ENCODE peak calls at places on chromosomes 4 and X, in six cellular contexts. K is upper lobe of left lung, Q is GM12878, G is A549, I is K562, J is HepG2. D is an unnamed sample.
A peak's percentile ranks its signal among the peaks of the same experiment; 100 is the strongest.

GRCh38 chr4:763922-764321 is 58.3 kb downstream of the PCGF3 start:
- ATAC-seq in K (peak; percentile 39), Q (no peak), G (peak; percentile 8), I (no peak), J (peak; percentile 6), D (no peak)

GRCh38 chr4:90120037-90120436 is 7.2 kb upstream of the CCSER1 start:
- ATAC-seq in K (no peak), Q (no peak), G (no peak), I (no peak), J (no peak), D (no peak)

GRCh38 chrX:36909584-36909983 is 98.6 kb upstream of the FAM47C start:
- ATAC-seq in K (no peak), Q (no peak), G (no peak), I (no peak), J (peak; percentile 74), D (no peak)

GRCh38 chr4:153084939-153085630 is 119.2 kb upstream of the TRIM2 start:
- ATAC-seq in K (peak; percentile 84), Q (peak; percentile 82), G (peak; percentile 86), I (peak; percentile 88), J (peak; percentile 79), D (peak; percentile 65)

GRCh38 chr4:60812811-60813210 is 387.3 kb upstream of the ADGRL3 start:
- ATAC-seq in K (no peak), Q (no peak), G (no peak), I (no peak), J (no peak), D (no peak)

GRCh38 chrX:39898147-39898546 is 199.6 kb downstream of the BCOR start:
- ATAC-seq in K (no peak), Q (no peak), G (peak; percentile 32), I (no peak), J (no peak), D (no peak)

GRCh38 chr4:153950100-153950979 is 161.5 kb upstream of the SFRP2 start:
- ATAC-seq in K (no peak), Q (no peak), G (no peak), I (peak; percentile 81), J (peak; percentile 73), D (no peak)

GRCh38 chr4:102687373-102687981 is 73.3 kb downstream of the MANBA start:
- ATAC-seq in K (no peak), Q (peak; percentile 91), G (peak; percentile 82), I (no peak), J (no peak), D (no peak)

GRCh38 chr4:128653514-128654420 is 155.7 kb upstream of the JADE1 start:
- ATAC-seq in K (peak; percentile 73), Q (no peak), G (peak; percentile 80), I (peak; percentile 41), J (no peak), D (peak; percentile 86)

GRCh38 chr4:150217192-150217591 is 138.9 kb downstream of the DCLK2 start:
- ATAC-seq in K (no peak), Q (no peak), G (peak; percentile 87), I (peak; percentile 72), J (peak; percentile 70), D (no peak)

GRCh38 chr4:85573270-85573669 is 98.3 kb downstream of the ARHGAP24 start:
- ATAC-seq in K (no peak), Q (no peak), G (no peak), I (no peak), J (no peak), D (no peak)

GRCh38 chr4:145770124-145770523 is 90.2 kb downstream of the C4orf51 start:
- ATAC-seq in K (no peak), Q (no peak), G (no peak), I (no peak), J (no peak), D (no peak)

GRCh38 chr4:176187610-176188009 is 7.8 kb downstream of the SPATA4 start:
- ATAC-seq in K (no peak), Q (peak; percentile 52), G (no peak), I (no peak), J (no peak), D (no peak)

GRCh38 chr4:2402941-2403340 is 15.5 kb downstream of the ZFYVE28 start:
- ATAC-seq in K (no peak), Q (no peak), G (no peak), I (no peak), J (peak; percentile 7), D (no peak)

GRCh38 chr4:169987327-169988228 is 38.6 kb downstream of the MFAP3L start:
- ATAC-seq in K (no peak), Q (peak; percentile 65), G (no peak), I (no peak), J (no peak), D (no peak)

GRCh38 chrX:134957836-134958235 is 33.0 kb upstream of the SMIM10 start:
- ATAC-seq in K (no peak), Q (no peak), G (no peak), I (no peak), J (no peak), D (no peak)

GRCh38 chrX:10611441-10612090 is 8.8 kb downstream of the MID1 start:
- ATAC-seq in K (no peak), Q (no peak), G (no peak), I (no peak), J (no peak), D (peak; percentile 45)

GRCh38 chr4:1090465-1091440 is 22.6 kb downstream of the RNF212 start:
- ATAC-seq in K (peak; percentile 29), Q (no peak), G (no peak), I (no peak), J (peak; percentile 17), D (no peak)

GRCh38 chrX:110374544-110374943 is 15.9 kb downstream of the RTL9 start:
- ATAC-seq in K (no peak), Q (peak; percentile 86), G (no peak), I (peak; percentile 89), J (no peak), D (no peak)

DNA sequence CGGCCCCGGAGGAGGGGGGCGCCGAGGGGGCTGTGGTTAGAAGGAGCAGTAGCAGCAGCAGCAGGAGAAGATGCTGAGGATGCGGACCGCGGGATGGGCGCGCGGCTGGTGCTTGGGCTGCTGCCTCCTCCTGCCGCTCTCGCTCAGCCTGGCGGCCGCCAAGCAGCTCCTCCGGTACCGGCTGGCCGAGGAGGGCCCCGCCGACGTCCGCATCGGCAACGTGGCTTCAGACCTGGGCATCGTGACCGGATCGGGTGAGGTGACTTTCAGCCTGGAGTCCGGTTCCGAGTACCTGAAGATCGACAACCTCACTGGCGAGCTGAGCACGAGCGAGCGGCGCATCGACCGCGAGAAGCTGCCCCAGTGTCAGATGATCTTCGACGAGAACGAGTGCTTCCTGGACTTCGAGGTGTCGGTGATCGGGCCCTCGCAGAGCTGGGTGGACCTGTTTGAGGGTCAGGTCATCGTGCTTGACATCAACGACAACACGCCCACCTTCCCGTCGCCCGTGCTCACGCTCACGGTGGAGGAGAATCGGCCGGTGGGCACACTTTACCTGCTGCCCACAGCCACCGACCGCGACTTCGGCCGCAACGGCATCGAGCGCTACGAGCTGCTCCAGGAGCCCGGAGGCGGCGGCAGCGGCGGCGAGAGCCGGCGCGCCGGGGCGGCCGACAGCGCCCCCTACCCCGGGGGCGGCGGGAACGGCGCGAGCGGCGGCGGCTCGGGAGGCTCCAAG is 1.4 kb downstream of the PCDH7 start:
- ATAC-seq in K (no peak), Q (no peak), G (peak; percentile 29), I (no peak), J (no peak), D (peak; percentile 52)
- TF ChIP-seq EP300 in K (no peak), Q (no peak), G (no peak), I (no peak), J (no peak), D (no peak)

DNA sequence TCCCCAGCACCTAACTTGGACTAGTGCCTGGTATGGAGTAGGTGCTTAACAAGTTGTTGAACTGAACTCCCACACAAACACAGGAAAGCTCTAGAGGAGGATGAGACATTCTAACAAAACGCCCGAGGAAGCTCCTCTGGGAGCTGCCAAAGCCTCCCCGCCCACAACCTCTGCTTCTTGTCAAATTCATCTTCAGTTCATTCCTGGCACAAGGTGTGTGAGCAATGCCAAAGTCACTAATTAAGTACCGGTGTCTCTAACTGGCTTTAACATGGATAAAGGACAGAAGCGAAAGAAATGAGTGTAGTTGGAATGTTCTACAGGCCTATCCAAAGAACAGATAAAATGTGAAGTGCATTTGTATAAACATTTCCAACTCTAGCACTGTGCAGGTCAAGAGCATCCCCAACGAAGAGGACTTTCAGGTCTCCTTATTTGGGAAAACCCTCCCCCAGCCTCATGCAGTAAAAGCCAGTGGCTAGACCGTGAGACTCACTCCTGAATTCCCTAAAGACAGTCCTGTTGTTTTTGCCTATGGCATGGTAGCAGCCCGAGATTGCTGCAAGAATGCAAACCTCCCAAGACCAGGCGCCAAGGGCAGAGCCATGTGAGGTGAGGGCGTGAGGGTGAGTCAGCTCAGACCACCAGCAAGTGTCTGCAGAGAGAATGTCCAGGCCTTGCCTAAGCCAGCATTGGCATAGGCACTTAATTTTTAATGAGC is 72.2 kb upstream of the KLF3 start:
- ATAC-seq in K (peak; percentile 45), Q (no peak), G (no peak), I (no peak), J (no peak), D (peak; percentile 78)
- TF ChIP-seq EP300 in K (no peak), Q (no peak), G (no peak), I (no peak), J (no peak), D (no peak)

DNA sequence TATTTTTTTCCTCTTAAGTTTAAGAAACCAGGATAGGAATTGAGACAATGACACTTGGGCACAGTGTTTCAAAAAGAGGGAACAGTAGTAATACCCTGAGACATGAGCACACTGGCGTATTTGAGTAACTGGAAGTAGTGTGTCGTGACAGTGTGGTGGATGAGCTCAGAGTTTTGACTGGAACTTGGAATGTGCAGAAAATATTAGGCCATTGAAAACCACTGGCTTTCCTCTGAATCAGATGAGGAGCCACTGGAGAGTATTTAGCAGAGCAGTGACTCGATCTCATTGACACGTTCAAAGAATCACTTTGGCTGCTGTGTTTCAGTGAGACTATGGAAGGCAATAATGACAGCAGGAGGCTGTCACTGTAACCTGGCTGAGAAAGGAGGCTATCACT is 1531.2 kb downstream of the STIM2 start:
- ATAC-seq in K (no peak), Q (peak; percentile 17), G (no peak), I (no peak), J (no peak), D (no peak)
- TF ChIP-seq EP300 in K (no peak), Q (no peak), G (no peak), I (no peak), J (no peak), D (no peak)

GRCh38 chr4:123890889-123891288 is 494.3 kb downstream of the SPRY1 start:
- ATAC-seq in K (no peak), Q (no peak), G (no peak), I (no peak), J (no peak), D (no peak)

GRCh38 chr4:123893746-123894095 is 497.1 kb downstream of the SPRY1 start:
- ATAC-seq in K (no peak), Q (no peak), G (no peak), I (no peak), J (no peak), D (no peak)

GRCh38 chr4:123892368-123892961 is 495.9 kb downstream of the SPRY1 start:
- ATAC-seq in K (no peak), Q (no peak), G (no peak), I (no peak), J (no peak), D (no peak)

GRCh38 chr4:123892997-123893745 is 496.6 kb downstream of the SPRY1 start:
- ATAC-seq in K (no peak), Q (no peak), G (no peak), I (no peak), J (peak; percentile 98), D (peak; percentile 75)

DNA sequence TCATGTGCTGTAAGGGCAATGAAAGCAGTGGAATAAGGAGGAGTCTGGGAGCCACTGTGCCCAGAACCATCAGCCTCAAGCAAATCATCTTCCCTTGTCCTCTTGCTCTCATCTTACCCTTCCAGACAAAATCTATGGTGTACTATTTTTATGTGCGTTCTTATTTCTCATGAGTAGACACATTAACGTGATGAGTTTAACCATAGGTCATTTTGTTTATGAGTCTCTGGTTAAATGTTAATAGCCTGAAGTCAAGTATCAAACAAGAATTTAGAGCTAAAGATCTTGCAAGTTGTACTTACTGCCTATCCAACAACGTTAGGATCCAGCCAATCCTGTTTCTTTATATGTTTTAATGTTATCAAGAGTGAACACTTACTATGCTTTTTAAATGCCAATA is 495.3 kb downstream of the SPRY1 start:
- ATAC-seq in K (no peak), Q (no peak), G (no peak), I (no peak), J (no peak), D (no peak)
- TF ChIP-seq EP300 in K (no peak), Q (no peak), G (no peak), I (no peak), J (no peak), D (no peak)